ENCODE peak calls at places on chromosomes 7 and 10, in eight cellular contexts. F is anterior cingulate cortex; X is CD8-positive, alpha-beta memory T cell; Y is NCI-H1105 treated with DMSO at 0.1 percent for 48 hours; Q is HFFc6; E is activated effector memory CD4-positive, alpha-beta T cell treated with anti-CD3 and anti-CD28 coated beads, Interleukin-2, amount 50 U/mL, for 16 hours; M is M059J; L is dorsolateral prefrontal cortex. T is an unnamed sample.

GRCh38 chr7:139861794-139862193 is 32.7 kb downstream of the TBXAS1 start:
- DNase-seq in F (no peak), X (no peak), Y (no peak), Q (no peak), E (no peak), M (no peak), L (no peak), T (no peak)

GRCh38 chr7:70498633-70499032 is 633.3 kb upstream of the GALNT17 start:
- DNase-seq in F (no peak), X (no peak), Y (no peak), Q (no peak), E (no peak), M (no peak), L (no peak), T (no peak)

GRCh38 chr10:114239117-114239993 is at the start of gene VWA2:
- DNase-seq in F (no peak), X (no peak), Y (peak), Q (no peak), E (peak), M (no peak), L (no peak), T (no peak)

GRCh38 chr10:55629792-55630490 is 731.1 kb downstream of the ZWINT start:
- DNase-seq in F (no peak), X (no peak), Y (no peak), Q (no peak), E (no peak), M (peak), L (no peak), T (no peak)

GRCh38 chr10:67144554-67144953 is 218.7 kb downstream of the LRRTM3 start:
- DNase-seq in F (no peak), X (no peak), Y (no peak), Q (no peak), E (no peak), M (no peak), L (no peak), T (no peak)

GRCh38 chr7:113936982-113937381 is 18.2 kb upstream of the PPP1R3A start:
- DNase-seq in F (no peak), X (no peak), Y (no peak), Q (no peak), E (no peak), M (no peak), L (no peak), T (no peak)

GRCh38 chr10:119824299-119824698 is 48.3 kb downstream of the MCMBP start:
- DNase-seq in F (no peak), X (no peak), Y (no peak), Q (no peak), E (no peak), M (no peak), L (no peak), T (no peak)

GRCh38 chr10:71126432-71126831 is 85.9 kb upstream of the UNC5B start:
- DNase-seq in F (no peak), X (no peak), Y (no peak), Q (no peak), E (no peak), M (no peak), L (no peak), T (no peak)

GRCh38 chr10:339038-339391 is 203.8 kb downstream of the ZMYND11 start:
- DNase-seq in F (no peak), X (no peak), Y (no peak), Q (no peak), E (no peak), M (no peak), L (no peak), T (no peak)

T was measured in HFF-Myc.